ENCODE peak calls at places on chromosomes 5 and 9, in seven cellular contexts. J is astrocyte; D is stimulated activated CD8-positive, alpha-beta memory T cell treated with anti-CD3 and anti-CD28 coated beads, Interleukin-4, amount 100 ng/mL, for 1 hour; R is frontal cortex; H is iPS-NIHi11; L is activated T-cell treated with anti-CD3 and anti-CD28 coated beads for 1 hour; V is BJ. Y is an unnamed sample.

GRCh38 chr9:136482046-136482792 is 621 bp downstream of the SEC16A start:
- DNase-seq in J (no peak), D (no peak), R (no peak), H (no peak), L (no peak), V (no peak), Y (peak)

GRCh38 chr9:129626944-129627297 is 958 bp downstream of the NTMT1 start:
- DNase-seq in J (peak), D (no peak), R (no peak), H (no peak), L (no peak), V (peak), Y (peak)

GRCh38 chr5:61330879-61331406 is 1.1 kb upstream of the ZSWIM6 start:
- DNase-seq in J (peak), D (no peak), R (peak), H (peak), L (peak), V (no peak), Y (peak)

GRCh38 chr5:149450199-149450598 is 71.1 kb upstream of the IL17B start:
- DNase-seq in J (peak), D (no peak), R (no peak), H (no peak), L (no peak), V (no peak), Y (peak)

GRCh38 chr9:121680236-121680635 is 28.8 kb downstream of the DAB2IP start:
- DNase-seq in J (no peak), D (no peak), R (no peak), H (no peak), L (no peak), V (no peak), Y (no peak)

GRCh38 chr5:172424111-172424490 is 30.2 kb downstream of the SH3PXD2B start:
- DNase-seq in J (no peak), D (no peak), R (no peak), H (no peak), L (no peak), V (no peak), Y (no peak)

GRCh38 chr5:56367752-56368151 is 134.6 kb upstream of the ANKRD55 start:
- DNase-seq in J (no peak), D (no peak), R (no peak), H (no peak), L (no peak), V (no peak), Y (no peak)

GRCh38 chr9:35756275-35756742 is 2.2 kb upstream of the MSMP start:
- DNase-seq in J (no peak), D (no peak), R (no peak), H (peak), L (peak), V (no peak), Y (peak)

GRCh38 chr9:101495810-101496209 is 37.8 kb upstream of the RNF20 start:
- DNase-seq in J (peak), D (no peak), R (no peak), H (no peak), L (no peak), V (no peak), Y (peak)

Y was measured in fibroblast of pulmonary artery.